ENCODE peak calls at places on chromosomes 16 and 17, in six cellular contexts. Y, V, A, C, P and J are unnamed samples.
A peak's percentile ranks its signal among the peaks of the same experiment; 100 is the strongest.

GRCh38 chr17:35243459-35244204 is 760 bp downstream of the SLFN5 start:
- DNase-seq in P (peak; percentile 50), V (peak; percentile 54), Y (peak; percentile 67), A (peak; percentile 53), C (peak; percentile 33), J (peak; percentile 42)

GRCh38 chr17:82153295-82153691 is 55.3 kb upstream of the FASN start:
- DNase-seq in V (no peak), Y (no peak), P (no peak), A (no peak), C (no peak), J (no peak)

GRCh38 chr16:85004587-85005205 is 6.6 kb downstream of the ZDHHC7 start:
- DNase-seq in A (no peak), C (no peak), Y (peak; percentile 75), V (no peak), P (no peak), J (no peak)

GRCh38 chr17:42895185-42895555 is 5.4 kb upstream of the G6PC1 start:
- DNase-seq in A (peak; percentile 66), Y (peak; percentile 91), C (peak; percentile 42), V (no peak), P (no peak), J (no peak)

GRCh38 chr17:10772425-10773380 is 31.2 kb downstream of the TMEM238L start:
- DNase-seq in P (peak; percentile 91), V (no peak), Y (no peak), C (no peak), A (no peak), J (peak; percentile 47)

GRCh38 chr16:569445-570254 is at the start of gene PIGQ:
- DNase-seq in V (no peak), A (peak; percentile 51), Y (peak; percentile 67), C (peak; percentile 68), P (peak; percentile 83), J (peak; percentile 45)

GRCh38 chr16:30054959-30055553 is 10.5 kb upstream of the ALDOA start:
- DNase-seq in P (peak; percentile 86), A (no peak), Y (no peak), C (no peak), V (no peak), J (peak; percentile 76)

GRCh38 chr17:16269658-16270057 is 52.6 kb downstream of the PIGL start:
- DNase-seq in P (no peak), V (no peak), A (no peak), C (no peak), Y (peak; percentile 64), J (no peak)

GRCh38 chr17:60128171-60128859 is 21.5 kb upstream of the CA4 start:
- DNase-seq in Y (no peak), C (no peak), A (no peak), V (no peak), P (no peak), J (no peak)

GRCh38 chr16:695355-696089 is 5.3 kb upstream of the WDR24 start:
- DNase-seq in V (no peak), Y (no peak), C (no peak), P (peak; percentile 62), A (peak; percentile 73), J (no peak)

GRCh38 chr17:73200476-73200875 is 7.6 kb downstream of the COG1 start:
- DNase-seq in V (no peak), P (no peak), Y (no peak), A (no peak), C (no peak), J (no peak)

GRCh38 chr17:9227819-9228407 is 206.6 kb downstream of the NTN1 start:
- DNase-seq in C (no peak), Y (no peak), V (no peak), A (no peak), P (no peak), J (no peak)
- TF ChIP-seq CTCF in C (no peak), Y (no peak), V (no peak), A (no peak), P (no peak), J (no peak)

DNA sequence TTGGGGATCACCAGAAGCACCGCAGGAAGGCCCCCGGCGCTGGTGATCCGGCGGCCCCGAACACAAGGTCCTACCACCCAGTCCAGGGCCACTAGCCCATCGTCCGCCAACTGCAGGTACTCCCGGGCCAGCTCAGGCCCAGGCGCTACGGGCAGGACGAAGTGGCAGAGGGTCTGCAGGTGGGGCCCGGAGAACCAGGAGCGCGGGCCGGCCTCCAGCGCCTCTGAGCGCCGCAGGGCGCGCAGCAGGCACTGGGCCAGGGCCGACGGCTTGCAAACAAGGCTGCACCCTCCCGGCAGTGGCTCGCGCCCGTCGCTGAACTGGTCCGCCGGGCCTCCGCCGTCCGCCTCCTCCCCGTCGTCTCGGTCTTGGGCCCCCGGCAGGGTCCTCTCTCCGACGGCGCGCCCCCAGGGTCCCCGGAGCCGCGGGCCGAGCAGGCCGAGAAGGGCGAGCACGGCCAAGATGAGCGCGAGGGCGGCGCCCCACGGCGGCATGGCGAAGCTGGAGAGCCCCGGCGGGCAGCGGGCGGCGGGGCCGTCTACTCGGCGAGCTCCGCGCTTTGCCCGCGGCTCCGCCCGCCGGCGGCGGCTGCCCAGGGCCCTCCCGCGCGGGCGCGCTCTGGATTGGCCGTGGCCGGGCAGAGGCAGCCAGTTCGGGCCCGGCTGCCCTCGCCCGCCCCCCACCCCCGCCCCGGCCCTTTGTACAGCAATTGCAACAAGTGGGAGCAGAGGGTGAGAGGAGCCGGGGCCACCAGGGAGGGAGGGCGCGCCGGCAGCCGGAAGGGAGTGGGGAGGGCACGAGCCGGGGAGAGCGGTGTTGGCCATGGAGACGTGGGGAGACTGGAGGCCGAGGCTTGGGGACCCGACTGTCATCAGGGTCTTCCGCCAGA is at the start of gene ABHD15:
- DNase-seq in A (peak; percentile 36), P (peak; percentile 65), C (peak; percentile 74), V (peak; percentile 63), Y (peak; percentile 79), J (peak; percentile 53)
- TF ChIP-seq CTCF in A (no peak), P (no peak), C (no peak), V (no peak), Y (no peak), J (no peak)

GRCh38 chr17:38766341-38766740 is 13.8 kb downstream of the PSMB3 start:
- DNase-seq in A (no peak), P (no peak), Y (no peak), C (no peak), V (no peak), J (no peak)

GRCh38 chr17:38762231-38762630 is 9.7 kb downstream of the PSMB3 start:
- DNase-seq in A (no peak), V (no peak), Y (no peak), C (no peak), P (no peak), J (no peak)

GRCh38 chr17:38761612-38762011 is 9.1 kb downstream of the PSMB3 start:
- DNase-seq in C (no peak), V (no peak), P (peak; percentile 86), A (no peak), Y (peak; percentile 38), J (peak; percentile 63)
- TF ChIP-seq CTCF in C (no peak), V (no peak), P (peak; percentile 78), A (no peak), Y (peak; percentile 52), J (peak; percentile 38)

DNA sequence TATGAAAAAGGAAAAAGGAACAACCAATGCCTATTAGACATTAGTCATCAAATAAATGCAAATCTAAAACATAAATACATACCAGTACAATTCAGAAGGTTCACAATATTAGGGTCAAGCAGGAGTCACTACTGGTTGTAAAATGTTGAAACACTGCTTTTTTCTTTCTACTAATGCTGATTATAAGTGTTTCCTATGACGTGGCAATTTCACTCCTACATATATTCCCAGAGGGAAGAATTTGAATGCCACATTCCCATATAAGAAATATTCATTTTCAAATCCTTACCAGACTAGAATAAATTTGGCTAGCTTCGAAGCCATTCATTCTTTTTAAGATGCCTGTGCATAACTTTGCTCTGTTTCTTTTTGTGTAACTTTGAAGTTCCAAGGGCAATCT is 2.6 kb upstream of the KRTAP9-2 start:
- DNase-seq in C (no peak), P (no peak), V (no peak), Y (no peak), A (no peak), J (no peak)
- TF ChIP-seq CTCF in C (no peak), P (no peak), V (no peak), Y (no peak), A (no peak), J (no peak)

DNA sequence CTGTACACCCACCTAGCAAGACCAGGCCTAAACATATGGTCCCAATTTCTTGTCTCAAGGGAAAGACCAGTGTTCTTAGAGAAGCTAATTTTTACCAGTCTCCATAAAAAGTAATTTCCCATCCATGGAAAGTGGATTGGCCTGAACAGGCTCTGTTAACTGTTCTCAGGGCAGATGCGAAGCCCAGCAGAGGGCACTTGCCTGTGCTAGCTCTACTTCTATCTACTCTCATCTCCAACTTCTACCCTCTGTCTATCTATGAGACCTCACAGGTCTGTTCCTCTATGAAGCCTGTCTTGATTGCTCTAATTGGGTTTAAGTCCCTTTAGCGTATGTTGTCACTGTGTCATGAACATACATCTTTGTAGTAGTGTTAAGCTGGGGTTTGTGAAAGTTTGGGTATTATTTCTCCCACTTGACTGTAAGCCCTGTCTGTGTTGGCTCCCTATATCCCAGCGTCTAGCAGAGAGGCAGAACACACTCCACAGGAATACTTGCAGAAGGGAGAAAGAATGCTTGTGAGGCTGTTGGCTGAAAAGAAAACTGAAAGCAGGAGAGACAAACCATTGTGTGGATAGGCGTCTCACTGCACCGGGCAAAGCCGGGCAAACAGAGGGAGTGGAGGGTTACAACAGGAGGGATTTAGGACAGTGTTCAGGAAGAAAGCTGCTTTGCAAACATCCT is 167.2 kb upstream of the MAF start:
- DNase-seq in A (no peak), P (no peak), Y (peak; percentile 54), C (no peak), V (no peak), J (no peak)
- TF ChIP-seq CTCF in A (no peak), P (peak; percentile 56), Y (peak; percentile 29), C (no peak), V (no peak), J (no peak)

DNA sequence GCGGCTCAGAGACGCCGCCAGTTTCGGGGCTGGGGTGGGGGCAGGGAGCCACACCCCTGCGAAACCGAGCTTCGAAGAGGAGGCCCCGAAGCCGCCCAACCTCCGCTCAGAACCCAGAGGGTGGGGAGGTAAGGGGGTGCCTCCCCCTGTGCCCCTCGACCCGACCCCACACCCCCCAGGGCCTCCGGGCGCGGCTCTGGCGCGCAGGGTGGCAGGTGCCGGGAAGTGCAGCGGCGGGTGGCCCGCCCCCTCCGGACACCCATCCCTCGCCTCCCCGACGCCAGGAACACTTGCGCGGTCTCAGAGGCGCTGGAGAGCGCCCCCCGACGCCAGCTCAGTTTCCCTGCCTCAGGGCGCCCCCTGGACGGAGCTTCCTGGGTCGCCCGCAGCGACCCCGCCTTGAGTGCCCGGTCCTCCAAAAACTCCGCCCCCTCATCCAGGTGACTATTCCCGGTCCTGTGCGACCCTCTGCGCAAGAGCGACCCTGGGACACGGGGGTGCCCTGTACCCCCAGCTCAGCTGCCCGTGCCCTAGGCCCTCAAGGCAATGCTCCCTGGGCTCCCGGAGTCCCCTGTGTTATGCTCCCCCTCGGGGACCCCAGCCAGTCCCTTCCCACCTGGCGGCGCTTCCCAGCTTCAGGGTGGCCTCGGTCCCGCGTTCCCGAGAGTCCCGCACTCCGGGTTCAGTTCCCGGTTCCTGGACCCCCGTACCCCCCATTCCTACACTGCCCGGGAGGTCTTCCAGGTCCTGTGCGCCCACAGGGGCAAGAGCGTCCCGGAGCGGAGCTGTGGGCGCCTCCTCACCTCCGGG is 562 bp downstream of the PPL start:
- DNase-seq in C (peak; percentile 32), A (no peak), Y (peak; percentile 29), P (peak; percentile 71), V (no peak), J (no peak)
- TF ChIP-seq CTCF in C (no peak), A (no peak), Y (no peak), P (peak; percentile 49), V (no peak), J (no peak)

GRCh38 chr17:9098242-9098641 is 76.9 kb downstream of the NTN1 start:
- DNase-seq in A (no peak), C (no peak), V (no peak), Y (no peak), P (no peak), J (no peak)
- TF ChIP-seq CTCF in A (no peak), C (no peak), V (no peak), Y (no peak), P (no peak), J (no peak)